ENCODE peak calls at places on chromosomes 1 and 21, in five cellular contexts. V is activated naive CD8-positive, alpha-beta T cell treated with anti-CD3 and anti-CD28 coated beads, Interleukin-2, amount 50 U/mL, for 24 hours; Y is left cardiac atrium; K is CD4-positive, CD25-positive, alpha-beta regulatory T cell; W is upper lobe of right lung. X is an unnamed sample.
A peak's percentile ranks its signal among the peaks of the same experiment; 100 is the strongest.

GRCh38 chr1:171431994-171432393 is 53.3 kb upstream of the PRRC2C start:
- ATAC-seq in V (no peak), Y (no peak), K (no peak), W (no peak), X (no peak)

GRCh38 chr1:206893380-206893779 is 3.9 kb upstream of the IL24 start:
- ATAC-seq in V (no peak), Y (no peak), K (no peak), W (no peak), X (no peak)

GRCh38 chr1:235160395-235160964 is 570 bp downstream of the RBM34 start:
- ATAC-seq in V (peak; percentile 42), Y (peak; percentile 45), K (peak; percentile 58), W (no peak), X (peak; percentile 62)

GRCh38 chr1:81220614-81221071 is 580.1 kb upstream of the ADGRL2 start:
- ATAC-seq in V (no peak), Y (no peak), K (no peak), W (peak; percentile 37), X (no peak)

GRCh38 chr21:31406510-31406909 is 62.4 kb upstream of the TIAM1 start:
- ATAC-seq in V (peak; percentile 73), Y (no peak), K (no peak), W (no peak), X (peak; percentile 21)

GRCh38 chr1:197736689-197737088 is 38.6 kb downstream of the DENND1B start:
- ATAC-seq in V (no peak), Y (no peak), K (no peak), W (peak; percentile 30), X (no peak)

GRCh38 chr1:244137725-244138124 is 86.6 kb downstream of the ZBTB18 start:
- ATAC-seq in V (no peak), Y (no peak), K (no peak), W (no peak), X (no peak)

GRCh38 chr1:110421159-110421777 is 13.8 kb upstream of the LAMTOR5 start:
- ATAC-seq in V (peak; percentile 63), Y (no peak), K (no peak), W (peak; percentile 86), X (peak; percentile 78)

GRCh38 chr1:221291113-221291512 is 411.9 kb downstream of the HLX start:
- ATAC-seq in V (no peak), Y (no peak), K (no peak), W (no peak), X (peak; percentile 53)

GRCh38 chr1:22526098-22526497 is 37.2 kb upstream of the EPHA8 start:
- ATAC-seq in V (no peak), Y (no peak), K (no peak), W (no peak), X (no peak)

GRCh38 chr1:64956733-64957441 is 9.5 kb downstream of the JAK1 start:
- ATAC-seq in V (peak; percentile 77), Y (no peak), K (peak; percentile 68), W (peak; percentile 62), X (peak; percentile 83)

GRCh38 chr1:164678289-164678688 is 119.3 kb downstream of the PBX1 start:
- ATAC-seq in V (no peak), Y (no peak), K (no peak), W (no peak), X (no peak)

GRCh38 chr1:101379939-101380338 is 143.1 kb downstream of the S1PR1 start:
- ATAC-seq in V (peak; percentile 61), Y (no peak), K (no peak), W (no peak), X (peak; percentile 80)

GRCh38 chr1:204102029-204102611 is 29.2 kb downstream of the SOX13 start:
- ATAC-seq in V (peak; percentile 3), Y (no peak), K (no peak), W (peak; percentile 7), X (peak; percentile 10)

GRCh38 chr1:214451591-214451990 is 99.8 kb downstream of the PTPN14 start:
- ATAC-seq in V (peak; percentile 84), Y (no peak), K (no peak), W (no peak), X (peak; percentile 89)

GRCh38 chr1:178310685-178311105 is 186.1 kb downstream of the CLEC20A start:
- ATAC-seq in V (no peak), Y (peak; percentile 83), K (no peak), W (peak; percentile 98), X (peak; percentile 26)

GRCh38 chr1:21668232-21669032 is 725 bp downstream of the RAP1GAP start:
- ATAC-seq in V (no peak), Y (no peak), K (no peak), W (no peak), X (no peak)

GRCh38 chr1:8661185-8662110 is 156.0 kb downstream of the RERE start:
- ATAC-seq in V (peak; percentile 76), Y (peak; percentile 25), K (peak; percentile 42), W (no peak), X (peak; percentile 89)

GRCh38 chr1:47951026-47951425 is 46.2 kb downstream of the TRABD2B start:
- ATAC-seq in V (no peak), Y (peak; percentile 25), K (no peak), W (no peak), X (no peak)

GRCh38 chr1:40806724-40807675 is 23.4 kb downstream of the KCNQ4 start:
- ATAC-seq in V (no peak), Y (peak; percentile 76), K (no peak), W (no peak), X (no peak)

GRCh38 chr1:85581802-85582686 is 1.5 kb downstream of the CCN1 start:
- ATAC-seq in V (no peak), Y (no peak), K (no peak), W (peak; percentile 65), X (no peak)

GRCh38 chr1:110007458-110007857 is 22.9 kb downstream of the AHCYL1 start:
- ATAC-seq in V (no peak), Y (no peak), K (no peak), W (no peak), X (no peak)

GRCh38 chr21:46222436-46223116 is 6.0 kb downstream of the LSS start:
- ATAC-seq in V (no peak), Y (no peak), K (no peak), W (no peak), X (no peak)